ENCODE peak calls at places on chromosomes 2 and 18, in seven cellular contexts. I is transverse colon, F is sigmoid colon, Q is stomach, E is HepG2, P is H1, V is SK-N-SH. D is an unnamed sample.

GRCh38 chr2:11658623-11659475 is 11.1 kb downstream of the NTSR2 start:
- DNase-seq in V (no peak), I (no peak), E (no peak), F (peak; percentile 29), P (no peak), Q (no peak), D (no peak)

GRCh38 chr2:150230004-150230403 is 257.5 kb downstream of the RND3 start:
- DNase-seq in F (no peak), I (no peak), E (no peak), P (no peak), Q (no peak), V (no peak), D (no peak)

GRCh38 chr2:181117176-181117925 is 136.9 kb downstream of the UBE2E3 start:
- DNase-seq in E (no peak), F (no peak), V (no peak), P (no peak), I (no peak), Q (no peak), D (no peak)

GRCh38 chr2:11932053-11932512 is 185.7 kb downstream of the LPIN1 start:
- DNase-seq in V (no peak), P (no peak), E (no peak), F (no peak), I (no peak), Q (no peak), D (no peak)

GRCh38 chr2:69381337-69381737 is 5.7 kb downstream of the GFPT1 start:
- DNase-seq in V (no peak), P (no peak), Q (no peak), F (no peak), E (no peak), I (no peak), D (no peak)

GRCh38 chr2:8640498-8640897 is 41.4 kb upstream of the ID2 start:
- DNase-seq in F (peak; percentile 54), V (no peak), E (no peak), Q (no peak), I (no peak), P (no peak), D (no peak)

GRCh38 chr2:126719191-126720030 is 63.5 kb downstream of the GYPC start:
- DNase-seq in P (no peak), E (no peak), Q (no peak), I (no peak), F (no peak), V (peak; percentile 23), D (no peak)

GRCh38 chr2:196830701-196831100 is 21.5 kb upstream of the C2orf66 start:
- DNase-seq in P (no peak), E (no peak), Q (no peak), V (no peak), I (no peak), F (no peak), D (no peak)

GRCh38 chr18:50099725-50100414 is 95.1 kb downstream of the MYO5B start:
- DNase-seq in E (no peak), P (no peak), Q (no peak), F (no peak), I (no peak), V (no peak), D (no peak)

GRCh38 chr18:11245889-11246288 is 96.5 kb upstream of the PIEZO2 start:
- DNase-seq in E (no peak), P (no peak), I (no peak), V (no peak), F (no peak), Q (no peak), D (no peak)

GRCh38 chr2:236309669-236310029 is 45.4 kb upstream of the ASB18 start:
- DNase-seq in Q (no peak), I (no peak), F (no peak), P (peak; percentile 77), V (peak; percentile 49), E (peak; percentile 31), D (no peak)

GRCh38 chr2:3223080-3223923 is 154.3 kb downstream of the EIPR1 start:
- DNase-seq in P (no peak), E (no peak), I (no peak), F (no peak), V (no peak), Q (no peak), D (peak; percentile 48)

GRCh38 chr2:240651185-240651584 is 25.9 kb downstream of the GPR35 start:
- DNase-seq in F (peak; percentile 55), Q (no peak), V (no peak), P (no peak), I (no peak), E (no peak), D (no peak)

GRCh38 chr2:148238561-148238960 is 217.7 kb downstream of the MBD5 start:
- DNase-seq in E (no peak), V (no peak), I (no peak), P (no peak), Q (no peak), F (no peak), D (no peak)

GRCh38 chr2:9212010-9212638 is 5.5 kb downstream of the ASAP2 start:
- DNase-seq in Q (peak; percentile 76), F (no peak), I (peak; percentile 49), P (peak; percentile 33), V (no peak), E (no peak), D (no peak)

GRCh38 chr18:44725300-44726096 is 44.8 kb downstream of the SETBP1 start:
- DNase-seq in V (no peak), E (no peak), I (peak; percentile 56), P (no peak), Q (no peak), F (peak; percentile 76), D (peak; percentile 37)

GRCh38 chr2:239777219-239777618 is 247.9 kb downstream of the NDUFA10 start:
- DNase-seq in E (no peak), P (no peak), F (peak; percentile 25), V (no peak), I (no peak), Q (peak; percentile 17), D (no peak)

GRCh38 chr2:176156959-176157498 is at the start of gene HOXD3:
- DNase-seq in E (no peak), Q (no peak), V (peak; percentile 84), F (no peak), P (no peak), I (no peak), D (no peak)

GRCh38 chr18:46171331-46171730 is 67.1 kb downstream of the HAUS1 start:
- DNase-seq in E (no peak), V (no peak), F (no peak), Q (no peak), P (no peak), I (no peak), D (no peak)

GRCh38 chr2:237131749-237132148 is 46.1 kb downstream of the COPS8 start:
- DNase-seq in E (no peak), V (no peak), Q (no peak), I (no peak), P (no peak), F (no peak), D (no peak)

GRCh38 chr2:230308402-230309000 is 18.5 kb upstream of the SP140L start:
- DNase-seq in P (no peak), Q (no peak), V (no peak), I (no peak), F (no peak), E (no peak), D (no peak)

GRCh38 chr2:80020061-80020460 is 284.5 kb downstream of the LRRTM1 start:
- DNase-seq in P (no peak), V (no peak), E (no peak), F (no peak), Q (no peak), I (no peak), D (no peak)

GRCh38 chr2:76008001-76008702 is 297.4 kb upstream of the GCFC2 start:
- DNase-seq in V (no peak), P (no peak), I (peak; percentile 68), E (no peak), Q (peak; percentile 81), F (no peak), D (no peak)

GRCh38 chr2:224883700-224884099 is 158.6 kb downstream of the DOCK10 start:
- DNase-seq in V (no peak), I (no peak), P (no peak), F (no peak), Q (no peak), E (no peak), D (no peak)

GRCh38 chr2:141329949-141330348 is 800.9 kb downstream of the LRP1B start:
- DNase-seq in Q (no peak), E (no peak), P (no peak), F (no peak), I (no peak), V (no peak), D (no peak)

DNA sequence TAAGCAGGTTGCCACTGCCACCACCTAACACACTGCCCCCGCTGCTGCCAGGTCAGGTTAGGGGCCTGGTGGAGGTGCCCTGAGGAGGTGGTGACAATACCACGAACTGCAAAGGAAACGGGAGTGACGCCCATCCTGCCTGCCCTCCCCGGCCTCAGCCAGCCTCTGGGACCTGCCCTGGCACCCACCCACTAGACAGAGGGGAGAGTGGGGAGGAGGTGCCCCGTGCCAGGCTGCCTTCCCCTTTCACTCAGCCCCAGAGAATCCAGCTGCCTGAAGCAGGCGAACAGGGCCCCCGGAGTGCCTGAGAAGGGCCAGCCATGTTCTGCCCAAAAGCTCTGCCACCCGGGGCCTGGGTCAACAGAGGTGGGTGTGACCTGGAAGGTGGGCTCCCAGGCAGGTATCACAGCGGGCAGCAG is 44.5 kb upstream of the FOSL2 start:
- DNase-seq in V (no peak), I (no peak), E (no peak), Q (no peak), F (peak; percentile 62), P (no peak), D (no peak)
- TF ChIP-seq POLR2AphosphoS5 in V (no peak), I (no peak), E (no peak), Q (no peak), F (no peak), P (no peak), D (no peak)

DNA sequence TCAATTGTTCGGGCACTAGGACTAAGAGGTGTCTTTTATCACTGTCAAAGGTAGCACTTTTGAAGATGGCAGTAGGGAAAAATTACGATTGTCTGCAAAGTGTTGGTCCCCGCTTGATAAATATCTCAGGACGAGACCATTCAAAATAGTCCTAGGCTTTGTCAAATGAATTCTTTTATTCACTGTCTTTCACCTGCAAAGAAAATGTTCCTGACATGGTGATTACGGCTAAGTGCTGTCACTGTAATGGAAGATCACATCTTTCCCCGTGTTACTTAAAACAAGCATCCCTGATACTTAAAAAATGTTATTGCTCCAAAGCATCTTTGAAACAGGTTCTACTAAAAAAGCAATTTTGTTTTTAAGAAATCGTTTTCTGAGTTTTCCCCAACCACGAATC is 71.7 kb downstream of the KCTD1 start:
- DNase-seq in P (no peak), I (no peak), Q (no peak), E (no peak), F (no peak), V (no peak), D (no peak)
- TF ChIP-seq POLR2AphosphoS5 in P (no peak), I (no peak), Q (no peak), E (no peak), F (no peak), V (no peak), D (no peak)

DNA sequence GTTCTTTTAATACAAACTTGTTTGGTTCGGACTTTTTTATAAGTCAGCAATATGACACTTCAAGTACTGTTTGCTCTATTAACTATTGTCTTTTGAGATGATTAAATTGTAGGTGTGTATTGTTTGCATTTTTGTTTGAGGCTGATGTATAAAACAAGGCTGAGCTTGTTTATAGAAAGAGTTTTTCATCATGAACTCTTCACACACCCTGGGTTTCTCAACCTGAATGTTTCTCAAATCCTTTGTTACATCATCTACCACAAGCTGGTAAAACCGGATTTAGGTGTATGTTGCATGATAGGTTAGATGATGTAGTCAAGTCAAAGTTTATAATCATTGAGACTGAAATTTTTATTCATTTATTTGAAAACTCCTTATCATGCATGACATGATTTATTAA is 335.2 kb upstream of the LRATD1 start:
- DNase-seq in E (no peak), F (no peak), V (no peak), P (no peak), Q (no peak), I (no peak), D (no peak)
- TF ChIP-seq POLR2AphosphoS5 in E (no peak), F (no peak), V (no peak), P (no peak), Q (no peak), I (no peak), D (no peak)

GRCh38 chr2:231411871-231412615 is 16.5 kb downstream of the B3GNT7 start:
- DNase-seq in F (peak; percentile 94), E (peak; percentile 79), P (peak; percentile 98), Q (peak; percentile 87), V (peak; percentile 97), I (peak; percentile 94), D (peak; percentile 78)
- TF ChIP-seq POLR2AphosphoS5 in F (no peak), E (no peak), P (peak; percentile 51), Q (no peak), V (no peak), I (no peak), D (no peak)